ENCODE peak calls at places on chromosomes 11 and 22, in ten cellular contexts. One of them, this sample, is unnamed.
A peak's percentile ranks its signal among the peaks of the same experiment; 100 is the strongest.

GRCh38 chr11:66323684-66324083 is 6.8 kb upstream of the CD248 start:
- DNase-seq in tibial nerve: no peak
- DNase-seq in CD8-positive, alpha-beta T cell: no peak
- DNase-seq in dorsolateral prefrontal cortex: no peak
- DNase-seq in GM23338: no peak
- DNase-seq in fibroblast of the aortic adventitia: no peak
- DNase-seq in DND-41: no peak
- DNase-seq in NB4: no peak
- DNase-seq in colonic mucosa: no peak
- DNase-seq in choroid plexus epithelial cell: no peak
- DNase-seq in this sample: no peak

GRCh38 chr11:71971676-71972075 is 27.0 kb upstream of the IL18BP start:
- DNase-seq in dorsolateral prefrontal cortex: no peak
- DNase-seq in tibial nerve: no peak
- DNase-seq in choroid plexus epithelial cell: no peak
- DNase-seq in fibroblast of the aortic adventitia: no peak
- DNase-seq in NB4: no peak
- DNase-seq in CD8-positive, alpha-beta T cell: no peak
- DNase-seq in DND-41: no peak
- DNase-seq in GM23338: no peak
- DNase-seq in colonic mucosa: no peak
- DNase-seq in this sample: no peak

GRCh38 chr11:93613432-93613831 is 48.0 kb upstream of the CEP295 start:
- DNase-seq in fibroblast of the aortic adventitia: no peak
- DNase-seq in DND-41: no peak
- DNase-seq in dorsolateral prefrontal cortex: no peak
- DNase-seq in choroid plexus epithelial cell: no peak
- DNase-seq in GM23338: no peak
- DNase-seq in NB4: no peak
- DNase-seq in tibial nerve: no peak
- DNase-seq in CD8-positive, alpha-beta T cell: no peak
- DNase-seq in colonic mucosa: no peak
- DNase-seq in this sample: no peak

GRCh38 chr11:7060828-7061227 is 28.0 kb upstream of the RBMXL2 start:
- DNase-seq in fibroblast of the aortic adventitia: peak; percentile 70
- DNase-seq in NB4: no peak
- DNase-seq in dorsolateral prefrontal cortex: no peak
- DNase-seq in DND-41: no peak
- DNase-seq in choroid plexus epithelial cell: peak; percentile 36
- DNase-seq in tibial nerve: no peak
- DNase-seq in CD8-positive, alpha-beta T cell: no peak
- DNase-seq in GM23338: no peak
- DNase-seq in colonic mucosa: no peak
- DNase-seq in this sample: no peak

GRCh38 chr11:17711836-17712235 is 7.5 kb upstream of the MYOD1 start:
- DNase-seq in choroid plexus epithelial cell: no peak
- DNase-seq in fibroblast of the aortic adventitia: no peak
- DNase-seq in dorsolateral prefrontal cortex: no peak
- DNase-seq in colonic mucosa: no peak
- DNase-seq in CD8-positive, alpha-beta T cell: no peak
- DNase-seq in NB4: no peak
- DNase-seq in GM23338: no peak
- DNase-seq in DND-41: no peak
- DNase-seq in tibial nerve: no peak
- DNase-seq in this sample: no peak

GRCh38 chr11:59247535-59248227 is 35.0 kb upstream of the MPEG1 start:
- DNase-seq in CD8-positive, alpha-beta T cell: no peak
- DNase-seq in NB4: no peak
- DNase-seq in colonic mucosa: no peak
- DNase-seq in fibroblast of the aortic adventitia: peak; percentile 72
- DNase-seq in tibial nerve: peak; percentile 42
- DNase-seq in DND-41: no peak
- DNase-seq in choroid plexus epithelial cell: peak; percentile 21
- DNase-seq in dorsolateral prefrontal cortex: no peak
- DNase-seq in GM23338: no peak
- DNase-seq in this sample: peak; percentile 56

GRCh38 chr11:45154276-45154675 is 7.8 kb downstream of the PRDM11 start:
- DNase-seq in dorsolateral prefrontal cortex: no peak
- DNase-seq in colonic mucosa: peak; percentile 12
- DNase-seq in NB4: no peak
- DNase-seq in DND-41: no peak
- DNase-seq in choroid plexus epithelial cell: no peak
- DNase-seq in fibroblast of the aortic adventitia: no peak
- DNase-seq in GM23338: no peak
- DNase-seq in CD8-positive, alpha-beta T cell: no peak
- DNase-seq in tibial nerve: no peak
- DNase-seq in this sample: no peak

GRCh38 chr11:32478277-32478731 is 43.0 kb upstream of the WT1 start:
- DNase-seq in colonic mucosa: no peak
- DNase-seq in DND-41: no peak
- DNase-seq in choroid plexus epithelial cell: peak; percentile 81
- DNase-seq in tibial nerve: no peak
- DNase-seq in CD8-positive, alpha-beta T cell: no peak
- DNase-seq in fibroblast of the aortic adventitia: peak; percentile 8
- DNase-seq in dorsolateral prefrontal cortex: no peak
- DNase-seq in NB4: no peak
- DNase-seq in GM23338: no peak
- DNase-seq in this sample: no peak

GRCh38 chr11:38089728-38090127 is 1491.7 kb upstream of the RAG2 start:
- DNase-seq in choroid plexus epithelial cell: peak; percentile 65
- DNase-seq in CD8-positive, alpha-beta T cell: no peak
- DNase-seq in tibial nerve: no peak
- DNase-seq in DND-41: no peak
- DNase-seq in NB4: no peak
- DNase-seq in colonic mucosa: no peak
- DNase-seq in fibroblast of the aortic adventitia: peak; percentile 17
- DNase-seq in GM23338: no peak
- DNase-seq in dorsolateral prefrontal cortex: no peak
- DNase-seq in this sample: no peak

GRCh38 chr22:35043251-35043931 is 22.6 kb upstream of the ISX start:
- DNase-seq in dorsolateral prefrontal cortex: no peak
- DNase-seq in tibial nerve: no peak
- DNase-seq in choroid plexus epithelial cell: no peak
- DNase-seq in DND-41: no peak
- DNase-seq in colonic mucosa: no peak
- DNase-seq in NB4: no peak
- DNase-seq in GM23338: peak; percentile 56
- DNase-seq in CD8-positive, alpha-beta T cell: no peak
- DNase-seq in fibroblast of the aortic adventitia: no peak
- DNase-seq in this sample: no peak

GRCh38 chr11:45771194-45771941 is 33.6 kb upstream of the SLC35C1 start:
- DNase-seq in colonic mucosa: peak; percentile 82
- DNase-seq in NB4: peak; percentile 60
- DNase-seq in dorsolateral prefrontal cortex: peak; percentile 65
- DNase-seq in GM23338: peak; percentile 86
- DNase-seq in choroid plexus epithelial cell: peak; percentile 65
- DNase-seq in fibroblast of the aortic adventitia: peak; percentile 47
- DNase-seq in DND-41: peak; percentile 80
- DNase-seq in tibial nerve: peak; percentile 54
- DNase-seq in CD8-positive, alpha-beta T cell: peak; percentile 58
- DNase-seq in this sample: peak; percentile 68

GRCh38 chr11:115670538-115671200 is 166.5 kb upstream of the CADM1 start:
- DNase-seq in CD8-positive, alpha-beta T cell: no peak
- DNase-seq in choroid plexus epithelial cell: no peak
- DNase-seq in NB4: no peak
- DNase-seq in colonic mucosa: no peak
- DNase-seq in fibroblast of the aortic adventitia: no peak
- DNase-seq in dorsolateral prefrontal cortex: no peak
- DNase-seq in DND-41: no peak
- DNase-seq in tibial nerve: no peak
- DNase-seq in GM23338: no peak
- DNase-seq in this sample: no peak

GRCh38 chr22:22818861-22819855 is 68.5 kb upstream of the IGLL5 start:
- DNase-seq in colonic mucosa: no peak
- DNase-seq in fibroblast of the aortic adventitia: no peak
- DNase-seq in tibial nerve: no peak
- DNase-seq in choroid plexus epithelial cell: no peak
- DNase-seq in NB4: peak; percentile 86
- DNase-seq in DND-41: peak; percentile 82
- DNase-seq in CD8-positive, alpha-beta T cell: peak; percentile 49
- DNase-seq in dorsolateral prefrontal cortex: no peak
- DNase-seq in GM23338: no peak
- DNase-seq in this sample: no peak

DNA sequence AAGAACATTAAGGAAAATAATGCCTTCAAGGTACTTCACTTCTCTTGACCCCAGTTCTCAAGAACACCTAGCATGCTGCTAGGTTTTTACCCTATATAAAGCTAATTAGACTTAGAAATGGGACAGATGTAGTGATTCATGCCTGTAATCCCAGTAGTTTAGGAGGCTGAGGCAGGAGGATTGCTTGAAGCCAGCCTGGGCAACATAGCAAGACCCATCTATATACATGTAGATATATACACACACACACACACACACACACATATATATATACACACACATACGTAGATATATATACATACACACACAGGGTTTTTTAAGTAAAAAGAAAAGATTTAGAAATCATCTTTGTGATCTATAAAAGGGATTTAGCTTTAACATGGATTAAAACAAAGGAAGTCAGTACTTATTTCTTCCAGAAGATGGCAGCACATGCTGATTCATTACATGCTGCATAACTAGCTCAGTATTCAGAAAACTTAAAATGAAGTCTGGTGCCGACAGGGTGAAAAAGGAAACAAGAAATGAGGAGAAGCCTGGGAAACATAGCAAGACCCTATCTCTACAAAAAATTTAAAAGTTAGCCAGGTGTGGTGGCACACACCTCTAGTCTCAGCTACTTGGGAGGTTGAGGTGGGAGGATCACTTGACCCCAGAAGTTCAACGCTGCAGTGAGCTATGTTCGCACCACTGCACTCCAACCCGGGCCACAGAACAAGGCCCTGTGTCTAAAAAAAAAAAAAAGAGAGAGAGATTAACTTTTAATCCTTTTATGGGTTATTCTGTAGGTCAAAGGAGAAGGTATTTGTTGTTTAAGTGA is 28.5 kb upstream of the RBX1 start:
- DNase-seq in CD8-positive, alpha-beta T cell: no peak
- DNase-seq in GM23338: peak; percentile 72
- DNase-seq in colonic mucosa: no peak
- DNase-seq in dorsolateral prefrontal cortex: no peak
- DNase-seq in fibroblast of the aortic adventitia: peak; percentile 83
- DNase-seq in tibial nerve: no peak
- DNase-seq in NB4: peak; percentile 70
- DNase-seq in DND-41: peak; percentile 17
- DNase-seq in choroid plexus epithelial cell: peak; percentile 85
- DNase-seq in this sample: no peak
- TF ChIP-seq CTCF in CD8-positive, alpha-beta T cell: peak; percentile 80
- TF ChIP-seq CTCF in GM23338: peak; percentile 89
- TF ChIP-seq CTCF in colonic mucosa: peak; percentile 72
- TF ChIP-seq CTCF in dorsolateral prefrontal cortex: peak; percentile 86
- TF ChIP-seq CTCF in fibroblast of the aortic adventitia: peak; percentile 67
- TF ChIP-seq CTCF in tibial nerve: peak; percentile 83
- TF ChIP-seq CTCF in NB4: no peak
- TF ChIP-seq CTCF in DND-41: peak; percentile 77
- TF ChIP-seq CTCF in choroid plexus epithelial cell: peak; percentile 56
- TF ChIP-seq CTCF in this sample: peak; percentile 77

DNA sequence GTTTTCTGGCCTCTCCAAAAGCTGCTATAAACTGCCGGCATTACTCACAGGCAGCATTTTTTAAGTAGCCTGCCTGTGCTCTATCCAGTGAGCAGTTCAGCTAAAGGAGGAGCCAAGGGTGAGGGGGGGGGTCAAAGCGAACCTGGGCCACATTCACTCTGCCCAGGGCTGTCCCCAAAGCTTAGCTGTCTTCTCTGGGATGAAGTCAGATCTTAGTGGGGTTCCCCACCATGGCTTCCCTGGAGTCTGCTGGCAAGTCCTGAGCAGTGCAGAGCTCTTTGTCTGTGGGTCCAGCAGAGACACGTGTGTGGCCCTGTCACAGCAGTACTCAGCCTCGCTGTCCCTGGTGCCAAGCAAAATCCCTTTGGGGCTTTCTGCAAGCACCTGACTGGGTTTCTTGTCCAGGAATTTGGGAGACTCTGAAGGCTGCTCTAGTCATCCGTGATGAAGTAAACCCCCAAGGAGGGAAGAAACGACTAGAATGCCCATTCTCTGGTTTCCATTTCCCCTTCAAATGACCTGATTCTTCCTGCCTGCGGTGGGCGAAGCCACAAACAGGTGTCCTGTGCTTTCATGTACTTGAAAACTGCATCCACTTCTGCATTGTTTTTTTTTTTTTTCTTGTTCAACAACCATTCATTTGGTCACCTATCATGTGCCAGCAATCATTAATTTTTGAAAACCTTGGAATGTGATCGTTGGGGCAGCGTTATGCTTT is 2.6 kb downstream of the KCNJ5 start:
- DNase-seq in colonic mucosa: no peak
- DNase-seq in fibroblast of the aortic adventitia: no peak
- DNase-seq in CD8-positive, alpha-beta T cell: no peak
- DNase-seq in tibial nerve: no peak
- DNase-seq in DND-41: no peak
- DNase-seq in dorsolateral prefrontal cortex: no peak
- DNase-seq in choroid plexus epithelial cell: no peak
- DNase-seq in GM23338: no peak
- DNase-seq in NB4: no peak
- DNase-seq in this sample: no peak
- H3K4me3 ChIP-seq in colonic mucosa: no peak overlapping the region
- H3K4me3 ChIP-seq in fibroblast of the aortic adventitia: no peak overlapping the region
- H3K4me3 ChIP-seq in CD8-positive, alpha-beta T cell: no peak overlapping the region
- H3K4me3 ChIP-seq in tibial nerve: no peak overlapping the region
- H3K4me3 ChIP-seq in DND-41: no peak overlapping the region
- H3K4me3 ChIP-seq in dorsolateral prefrontal cortex: no peak overlapping the region
- H3K4me3 ChIP-seq in choroid plexus epithelial cell: no peak overlapping the region
- H3K4me3 ChIP-seq in GM23338: no peak overlapping the region
- H3K4me3 ChIP-seq in NB4: no peak overlapping the region
- H3K4me3 ChIP-seq in this sample: no peak overlapping the region

GRCh38 chr22:29211066-29211841 is 5.6 kb downstream of the EMID1 start:
- DNase-seq in tibial nerve: no peak
- DNase-seq in colonic mucosa: no peak
- DNase-seq in dorsolateral prefrontal cortex: no peak
- DNase-seq in choroid plexus epithelial cell: no peak
- DNase-seq in NB4: no peak
- DNase-seq in fibroblast of the aortic adventitia: no peak
- DNase-seq in CD8-positive, alpha-beta T cell: no peak
- DNase-seq in DND-41: no peak
- DNase-seq in GM23338: no peak
- DNase-seq in this sample: no peak
- TF ChIP-seq CTCF in tibial nerve: no peak
- TF ChIP-seq CTCF in colonic mucosa: no peak
- TF ChIP-seq CTCF in dorsolateral prefrontal cortex: no peak
- TF ChIP-seq CTCF in choroid plexus epithelial cell: no peak
- TF ChIP-seq CTCF in NB4: no peak
- TF ChIP-seq CTCF in fibroblast of the aortic adventitia: no peak
- TF ChIP-seq CTCF in CD8-positive, alpha-beta T cell: no peak
- TF ChIP-seq CTCF in DND-41: no peak
- TF ChIP-seq CTCF in GM23338: no peak
- TF ChIP-seq CTCF in this sample: no peak

DNA sequence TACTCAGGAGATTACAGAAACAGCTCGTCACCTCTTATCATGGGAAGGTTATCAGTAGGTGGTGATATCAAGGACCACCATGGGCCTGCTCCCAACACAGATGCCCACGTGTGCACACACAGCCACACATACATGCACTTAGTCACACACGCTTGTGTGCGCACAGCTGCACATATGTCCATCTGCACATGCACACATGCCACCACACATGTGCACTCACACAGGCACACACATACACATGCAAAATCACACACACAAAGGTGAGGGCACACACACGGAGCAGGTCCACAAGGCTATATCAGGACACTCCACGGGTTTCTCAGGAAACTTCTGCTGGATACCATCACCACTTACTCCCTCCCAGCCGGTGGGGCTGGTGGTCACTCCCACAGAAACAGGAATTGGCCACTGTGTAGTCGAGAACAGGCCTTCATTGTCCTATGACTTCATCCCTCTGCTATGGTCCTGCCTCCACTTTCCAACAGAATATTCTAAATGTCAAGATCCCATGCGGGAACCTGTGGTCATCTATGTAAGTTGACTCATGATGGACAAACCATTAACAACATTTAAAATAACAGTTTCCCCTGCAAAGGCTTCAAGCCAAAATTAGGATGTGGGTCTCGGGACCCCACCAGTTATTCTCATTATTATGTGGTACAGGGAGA is 2.2 kb downstream of the C11orf24 start:
- DNase-seq in choroid plexus epithelial cell: peak; percentile 86
- DNase-seq in DND-41: no peak
- DNase-seq in tibial nerve: no peak
- DNase-seq in CD8-positive, alpha-beta T cell: no peak
- DNase-seq in GM23338: no peak
- DNase-seq in fibroblast of the aortic adventitia: peak; percentile 66
- DNase-seq in colonic mucosa: no peak
- DNase-seq in NB4: no peak
- DNase-seq in dorsolateral prefrontal cortex: no peak
- DNase-seq in this sample: no peak
- H3K4me3 ChIP-seq in choroid plexus epithelial cell: no peak overlapping the region
- H3K4me3 ChIP-seq in DND-41: no peak overlapping the region
- H3K4me3 ChIP-seq in tibial nerve: peak overlapping the region; percentile 19
- H3K4me3 ChIP-seq in CD8-positive, alpha-beta T cell: no peak overlapping the region
- H3K4me3 ChIP-seq in GM23338: no peak overlapping the region
- H3K4me3 ChIP-seq in fibroblast of the aortic adventitia: peak overlapping the region; percentile 45
- H3K4me3 ChIP-seq in colonic mucosa: no peak overlapping the region
- H3K4me3 ChIP-seq in NB4: no peak overlapping the region
- H3K4me3 ChIP-seq in dorsolateral prefrontal cortex: no peak overlapping the region
- H3K4me3 ChIP-seq in this sample: no peak overlapping the region